ENCODE peak calls at places on chromosome 20, in ten cellular contexts. A is lower leg skin, C is neural crest cell, B is cardiac fibroblast, T is A549, J is GM12878, F is heart left ventricle, G is GM23338, D is GM20000, I is fibroblast of lung. P is an unnamed sample.
A peak's percentile ranks its signal among the peaks of the same experiment; 100 is the strongest.

GRCh38 chr20:13492001-13492480 is 146.7 kb downstream of the TASP1 start:
- DNase-seq in A (no peak), C (peak; percentile 32), B (peak; percentile 90), T (peak; percentile 31), J (no peak), F (peak; percentile 35), G (peak; percentile 89), D (no peak), I (peak; percentile 81), P (no peak)

GRCh38 chr20:47847882-47848485 is 62.7 kb upstream of the SULF2 start:
- DNase-seq in A (no peak), C (no peak), B (no peak), T (no peak), J (no peak), F (no peak), G (no peak), D (no peak), I (peak; percentile 21), P (peak; percentile 23)

GRCh38 chr20:7155282-7155681 is 387.8 kb downstream of the BMP2 start:
- DNase-seq in A (no peak), C (no peak), B (no peak), T (no peak), J (no peak), F (no peak), G (no peak), D (no peak), I (no peak), P (no peak)

GRCh38 chr20:63274381-63275228 is 2.0 kb downstream of the ARFGAP1 start:
- DNase-seq in A (no peak), C (no peak), B (peak; percentile 28), T (no peak), J (no peak), F (no peak), G (no peak), D (no peak), I (peak; percentile 25), P (no peak)

GRCh38 chr20:57735831-57736737 is 26.3 kb upstream of the PMEPA1 start:
- DNase-seq in A (no peak), C (no peak), B (no peak), T (no peak), J (no peak), F (no peak), G (no peak), D (no peak), I (no peak), P (no peak)

GRCh38 chr20:54355631-54356280 is 119.6 kb upstream of the DOK5 start:
- DNase-seq in A (no peak), C (no peak), B (peak; percentile 47), T (no peak), J (no peak), F (no peak), G (no peak), D (no peak), I (peak; percentile 13), P (no peak)

GRCh38 chr20:18754030-18754659 is 59.4 kb upstream of the SCP2D1 start:
- DNase-seq in A (no peak), C (no peak), B (no peak), T (no peak), J (peak; percentile 73), F (no peak), G (no peak), D (peak; percentile 72), I (peak; percentile 5), P (no peak)

GRCh38 chr20:49115565-49115964 is 69.5 kb downstream of the CSE1L start:
- DNase-seq in A (no peak), C (no peak), B (no peak), T (no peak), J (no peak), F (no peak), G (no peak), D (no peak), I (peak; percentile 84), P (no peak)

GRCh38 chr20:35618032-35618371 is 2.4 kb downstream of the SPAG4 start:
- DNase-seq in A (no peak), C (no peak), B (no peak), T (no peak), J (no peak), F (no peak), G (no peak), D (no peak), I (no peak), P (no peak)

GRCh38 chr20:35615667-35616464 is at the start of gene SPAG4:
- DNase-seq in A (peak; percentile 100), C (peak; percentile 99), B (no peak), T (peak; percentile 100), J (no peak), F (peak; percentile 72), G (peak; percentile 74), D (peak; percentile 99), I (peak; percentile 73), P (peak; percentile 100)

GRCh38 chr20:35617397-35618031 is 1.9 kb downstream of the SPAG4 start:
- DNase-seq in A (peak; percentile 91), C (peak; percentile 33), B (peak; percentile 78), T (peak; percentile 75), J (peak; percentile 37), F (peak; percentile 73), G (peak; percentile 88), D (peak; percentile 76), I (peak; percentile 49), P (peak; percentile 51)

GRCh38 chr20:35618372-35619131 is 2.9 kb downstream of the SPAG4 start:
- DNase-seq in A (peak; percentile 86), C (no peak), B (peak; percentile 46), T (no peak), J (no peak), F (peak; percentile 34), G (peak; percentile 47), D (peak; percentile 42), I (peak; percentile 23), P (no peak)

GRCh38 chr20:35616465-35617396 is 1.1 kb downstream of the SPAG4 start:
- DNase-seq in A (peak; percentile 97), C (peak; percentile 59), B (peak; percentile 100), T (peak; percentile 86), J (peak; percentile 98), F (peak; percentile 98), G (peak; percentile 100), D (peak; percentile 71), I (peak; percentile 98), P (peak; percentile 83)
- TF ChIP-seq CTCF in A (no peak), C (no peak), B (no peak), T (no peak), J (no peak), F (no peak), G (no peak), D (no peak), I (no peak), P (no peak)

GRCh38 chr20:564195-564594 is 20.6 kb upstream of the CSNK2A1 start:
- DNase-seq in A (no peak), C (no peak), B (no peak), T (no peak), J (no peak), F (no peak), G (no peak), D (no peak), I (no peak), P (no peak)

GRCh38 chr20:561437-562231 is 18.0 kb upstream of the CSNK2A1 start:
- DNase-seq in A (peak; percentile 88), C (peak; percentile 69), B (peak; percentile 77), T (peak; percentile 80), J (no peak), F (peak; percentile 66), G (peak; percentile 88), D (peak; percentile 78), I (peak; percentile 42), P (peak; percentile 78)

GRCh38 chr20:562232-562897 is 18.8 kb upstream of the CSNK2A1 start:
- DNase-seq in A (peak; percentile 63), C (no peak), B (no peak), T (no peak), J (no peak), F (no peak), G (no peak), D (no peak), I (no peak), P (no peak)

GRCh38 chr20:558117-558516 is 14.5 kb upstream of the CSNK2A1 start:
- DNase-seq in A (peak; percentile 43), C (no peak), B (no peak), T (no peak), J (no peak), F (no peak), G (no peak), D (no peak), I (no peak), P (no peak)

GRCh38 chr20:560680-561079 is 17.1 kb upstream of the CSNK2A1 start:
- DNase-seq in A (peak; percentile 49), C (no peak), B (no peak), T (no peak), J (no peak), F (no peak), G (no peak), D (no peak), I (no peak), P (no peak)
- TF ChIP-seq CTCF in A (no peak), C (no peak), B (no peak), T (no peak), J (no peak), F (no peak), G (peak; percentile 47), D (no peak), I (peak; percentile 6), P (no peak)

GRCh38 chr20:5168582-5169396 is 42.0 kb downstream of the CDS2 start:
- DNase-seq in A (no peak), C (no peak), B (peak; percentile 42), T (no peak), J (no peak), F (peak; percentile 60), G (peak; percentile 52), D (no peak), I (peak; percentile 42), P (peak; percentile 35)

GRCh38 chr20:5161536-5162164 is 34.8 kb downstream of the CDS2 start:
- DNase-seq in A (no peak), C (no peak), B (no peak), T (no peak), J (no peak), F (no peak), G (no peak), D (no peak), I (no peak), P (no peak)

GRCh38 chr20:5159928-5160327 is 33.1 kb downstream of the CDS2 start:
- DNase-seq in A (no peak), C (no peak), B (no peak), T (no peak), J (no peak), F (no peak), G (no peak), D (no peak), I (no peak), P (no peak)

GRCh38 chr20:5160882-5161281 is 34.1 kb downstream of the CDS2 start:
- DNase-seq in A (no peak), C (no peak), B (peak; percentile 19), T (no peak), J (no peak), F (no peak), G (no peak), D (no peak), I (no peak), P (no peak)

GRCh38 chr20:5164645-5165399 is 38.0 kb downstream of the CDS2 start:
- DNase-seq in A (peak; percentile 18), C (no peak), B (no peak), T (no peak), J (no peak), F (no peak), G (no peak), D (no peak), I (no peak), P (no peak)
- TF ChIP-seq CTCF in A (no peak), C (no peak), B (no peak), T (no peak), J (no peak), F (no peak), G (no peak), D (no peak), I (no peak), P (no peak)

DNA sequence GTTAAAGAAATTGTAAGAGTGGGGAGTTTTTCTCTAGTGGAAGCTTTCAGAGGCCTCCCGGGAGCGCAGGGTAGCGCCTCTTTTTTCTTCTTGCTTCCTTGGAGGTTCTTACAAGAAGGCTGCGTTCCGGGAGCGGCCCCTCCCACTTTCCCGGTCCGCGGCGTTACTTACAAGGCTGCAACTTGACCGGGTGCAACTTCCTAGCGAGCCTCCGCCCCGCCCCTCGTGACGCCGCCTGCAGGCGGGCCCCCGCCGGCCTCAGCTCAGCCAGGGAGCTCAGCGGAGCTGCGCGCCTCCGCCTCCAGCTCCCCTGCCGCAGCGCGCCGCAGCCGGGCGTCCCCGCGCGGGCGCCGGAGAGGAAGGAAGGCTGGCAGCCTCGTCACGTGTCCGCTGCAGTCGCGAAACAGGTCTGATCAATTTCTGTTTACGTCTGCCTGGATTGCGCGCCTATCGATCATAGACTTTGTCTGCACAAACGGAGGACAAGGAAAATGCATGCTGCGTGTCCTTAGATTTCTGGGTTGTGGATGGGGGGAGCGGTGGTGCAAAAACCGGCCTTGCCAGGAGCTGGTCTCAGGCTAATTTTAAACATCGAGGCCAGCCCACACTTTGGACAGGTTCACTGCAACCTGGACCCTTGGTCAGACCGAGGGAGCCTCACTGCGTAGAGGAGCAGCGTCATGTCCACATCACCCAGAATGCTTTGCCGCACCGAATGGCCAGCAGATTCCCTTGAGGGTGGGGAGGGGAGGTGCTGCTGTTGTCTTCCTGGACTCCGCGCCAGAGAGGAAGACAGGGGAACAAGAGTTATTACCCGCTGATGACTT is at the start of the genes FAM217B and PPP1R3D:
- DNase-seq in A (peak; percentile 99), C (peak; percentile 89), B (peak; percentile 97), T (peak; percentile 94), J (peak; percentile 73), F (peak; percentile 99), G (peak; percentile 96), D (peak; percentile 98), I (peak; percentile 99), P (peak; percentile 93)
- TF ChIP-seq CTCF in A (no peak), C (peak; percentile 29), B (no peak), T (no peak), J (no peak), F (peak; percentile 41), G (no peak), D (no peak), I (no peak), P (no peak)